ENCODE peak calls at places on chromosomes 12 and 14, in six cellular contexts. One of them, this sample, is unnamed.

GRCh38 chr12:54660320-54660962 is 12.3 kb upstream of the DCD start:
- DNase-seq in stomach: peak; percentile 51
- DNase-seq in esophagus squamous epithelium: no peak
- DNase-seq in upper lobe of left lung: no peak
- DNase-seq in adrenal gland: no peak
- DNase-seq in H1: no peak
- DNase-seq in this sample: peak; percentile 63

GRCh38 chr12:130555628-130556485 is 160.2 kb downstream of the RIMBP2 start:
- DNase-seq in stomach: no peak
- DNase-seq in H1: no peak
- DNase-seq in adrenal gland: no peak
- DNase-seq in esophagus squamous epithelium: no peak
- DNase-seq in upper lobe of left lung: no peak
- DNase-seq in this sample: no peak

GRCh38 chr14:86221000-86221399 is 691.1 kb downstream of the FLRT2 start:
- DNase-seq in H1: peak; percentile 56
- DNase-seq in stomach: no peak
- DNase-seq in adrenal gland: no peak
- DNase-seq in upper lobe of left lung: no peak
- DNase-seq in esophagus squamous epithelium: no peak
- DNase-seq in this sample: no peak

GRCh38 chr12:132456944-132457495 is 32.9 kb upstream of the FBRSL1 start:
- DNase-seq in adrenal gland: no peak
- DNase-seq in esophagus squamous epithelium: no peak
- DNase-seq in upper lobe of left lung: no peak
- DNase-seq in H1: no peak
- DNase-seq in stomach: no peak
- DNase-seq in this sample: peak; percentile 7

GRCh38 chr12:19893514-19893913 is 454.2 kb downstream of the AEBP2 start:
- DNase-seq in adrenal gland: no peak
- DNase-seq in stomach: no peak
- DNase-seq in upper lobe of left lung: no peak
- DNase-seq in esophagus squamous epithelium: no peak
- DNase-seq in H1: no peak
- DNase-seq in this sample: no peak

GRCh38 chr12:39990122-39991101 is 115.5 kb downstream of the SLC2A13 start:
- DNase-seq in H1: peak; percentile 10
- DNase-seq in stomach: peak; percentile 71
- DNase-seq in upper lobe of left lung: peak; percentile 62
- DNase-seq in esophagus squamous epithelium: no peak
- DNase-seq in adrenal gland: peak; percentile 51
- DNase-seq in this sample: peak; percentile 60

GRCh38 chr14:36288496-36288895 is 31.9 kb downstream of the MBIP start:
- DNase-seq in adrenal gland: no peak
- DNase-seq in upper lobe of left lung: no peak
- DNase-seq in esophagus squamous epithelium: no peak
- DNase-seq in stomach: no peak
- DNase-seq in H1: no peak
- DNase-seq in this sample: no peak

GRCh38 chr12:47832263-47832933 is 12.7 kb upstream of the HDAC7 start:
- DNase-seq in adrenal gland: no peak
- DNase-seq in esophagus squamous epithelium: no peak
- DNase-seq in upper lobe of left lung: no peak
- DNase-seq in H1: no peak
- DNase-seq in stomach: no peak
- DNase-seq in this sample: no peak

GRCh38 chr14:95891742-95892141 is 15.1 kb downstream of the TUNAR start:
- DNase-seq in stomach: no peak
- DNase-seq in adrenal gland: peak; percentile 25
- DNase-seq in H1: no peak
- DNase-seq in esophagus squamous epithelium: no peak
- DNase-seq in upper lobe of left lung: no peak
- DNase-seq in this sample: no peak

GRCh38 chr14:76775695-76776305 is 14.5 kb downstream of the VASH1 start:
- DNase-seq in upper lobe of left lung: no peak
- DNase-seq in stomach: no peak
- DNase-seq in H1: no peak
- DNase-seq in adrenal gland: no peak
- DNase-seq in esophagus squamous epithelium: no peak
- DNase-seq in this sample: no peak

GRCh38 chr12:24742378-24742777 is 206.5 kb downstream of the BCAT1 start:
- DNase-seq in adrenal gland: peak; percentile 39
- DNase-seq in stomach: no peak
- DNase-seq in esophagus squamous epithelium: no peak
- DNase-seq in upper lobe of left lung: peak; percentile 55
- DNase-seq in H1: no peak
- DNase-seq in this sample: no peak

GRCh38 chr12:108515916-108516315 is 839 bp downstream of the FICD start:
- DNase-seq in upper lobe of left lung: no peak
- DNase-seq in adrenal gland: no peak
- DNase-seq in esophagus squamous epithelium: no peak
- DNase-seq in stomach: no peak
- DNase-seq in H1: no peak
- DNase-seq in this sample: no peak
- H3K4me3 ChIP-seq in upper lobe of left lung: peak overlapping the region; percentile 83
- H3K4me3 ChIP-seq in adrenal gland: peak overlapping the region; percentile 89
- H3K4me3 ChIP-seq in esophagus squamous epithelium: peak overlapping the region; percentile 83
- H3K4me3 ChIP-seq in stomach: peak overlapping the region; percentile 79
- H3K4me3 ChIP-seq in H1: peak overlapping the region; percentile 52
- H3K4me3 ChIP-seq in this sample: peak overlapping the region; percentile 93

DNA sequence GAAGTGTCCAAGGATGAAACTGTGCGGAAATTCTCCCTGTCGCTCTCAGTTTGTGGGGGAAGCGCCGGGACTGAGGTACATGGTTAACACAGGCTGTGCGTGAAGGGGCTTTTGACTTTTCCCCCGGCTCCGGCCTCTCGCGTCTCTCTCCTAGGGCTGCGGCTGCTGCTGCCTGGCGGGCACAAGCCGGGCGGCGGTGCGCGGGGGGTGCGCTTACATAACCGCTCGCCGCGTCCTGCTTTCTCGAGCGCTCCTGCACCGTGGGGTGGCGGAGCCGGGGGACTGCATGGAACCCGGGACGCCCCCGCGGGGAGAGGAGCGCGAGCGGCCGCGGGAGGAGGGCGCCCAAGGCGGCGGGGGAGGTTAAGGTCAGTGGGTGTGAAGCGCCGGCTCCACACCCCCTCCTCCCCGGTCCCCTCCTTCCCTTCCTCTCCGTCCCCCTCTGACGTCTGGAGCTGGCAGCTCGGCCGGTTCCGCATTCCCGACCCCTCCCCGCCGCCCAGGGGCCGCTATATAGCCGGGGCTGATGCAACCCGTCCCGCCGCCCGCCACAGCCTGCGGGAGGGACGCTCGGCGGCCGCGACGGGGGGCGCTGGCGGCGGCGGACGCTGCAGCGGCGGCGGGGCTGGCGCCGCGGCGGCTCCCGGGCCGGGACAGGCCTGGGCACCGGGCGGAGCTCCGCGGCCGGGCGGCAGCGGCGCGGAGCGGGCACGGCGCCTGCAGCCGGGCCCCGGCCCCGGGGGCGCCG is at the start of gene JDP2:
- DNase-seq in esophagus squamous epithelium: no peak
- DNase-seq in H1: no peak
- DNase-seq in adrenal gland: peak; percentile 92
- DNase-seq in stomach: peak; percentile 92
- DNase-seq in upper lobe of left lung: peak; percentile 94
- DNase-seq in this sample: peak; percentile 94
- TF ChIP-seq POLR2A in esophagus squamous epithelium: peak; percentile 79
- TF ChIP-seq POLR2A in H1: no peak
- TF ChIP-seq POLR2A in adrenal gland: peak; percentile 88
- TF ChIP-seq POLR2A in stomach: no peak
- TF ChIP-seq POLR2A in upper lobe of left lung: peak; percentile 94
- TF ChIP-seq POLR2A in this sample: peak; percentile 91

GRCh38 chr14:54478621-54479215 is 10.1 kb downstream of the GMFB start:
- DNase-seq in adrenal gland: no peak
- DNase-seq in H1: no peak
- DNase-seq in upper lobe of left lung: no peak
- DNase-seq in esophagus squamous epithelium: no peak
- DNase-seq in stomach: no peak
- DNase-seq in this sample: no peak
- H3K36me3 ChIP-seq in adrenal gland: peaks cover 14% of the 10 kb centered on the region
- H3K36me3 ChIP-seq in H1: peaks cover 6% of the 10 kb centered on the region
- H3K36me3 ChIP-seq in upper lobe of left lung: no peaks in the 10 kb centered on the region
- H3K36me3 ChIP-seq in esophagus squamous epithelium: no peaks in the 10 kb centered on the region
- H3K36me3 ChIP-seq in stomach: peaks cover 11% of the 10 kb centered on the region
- H3K36me3 ChIP-seq in this sample: peaks cover 4% of the 10 kb centered on the region

DNA sequence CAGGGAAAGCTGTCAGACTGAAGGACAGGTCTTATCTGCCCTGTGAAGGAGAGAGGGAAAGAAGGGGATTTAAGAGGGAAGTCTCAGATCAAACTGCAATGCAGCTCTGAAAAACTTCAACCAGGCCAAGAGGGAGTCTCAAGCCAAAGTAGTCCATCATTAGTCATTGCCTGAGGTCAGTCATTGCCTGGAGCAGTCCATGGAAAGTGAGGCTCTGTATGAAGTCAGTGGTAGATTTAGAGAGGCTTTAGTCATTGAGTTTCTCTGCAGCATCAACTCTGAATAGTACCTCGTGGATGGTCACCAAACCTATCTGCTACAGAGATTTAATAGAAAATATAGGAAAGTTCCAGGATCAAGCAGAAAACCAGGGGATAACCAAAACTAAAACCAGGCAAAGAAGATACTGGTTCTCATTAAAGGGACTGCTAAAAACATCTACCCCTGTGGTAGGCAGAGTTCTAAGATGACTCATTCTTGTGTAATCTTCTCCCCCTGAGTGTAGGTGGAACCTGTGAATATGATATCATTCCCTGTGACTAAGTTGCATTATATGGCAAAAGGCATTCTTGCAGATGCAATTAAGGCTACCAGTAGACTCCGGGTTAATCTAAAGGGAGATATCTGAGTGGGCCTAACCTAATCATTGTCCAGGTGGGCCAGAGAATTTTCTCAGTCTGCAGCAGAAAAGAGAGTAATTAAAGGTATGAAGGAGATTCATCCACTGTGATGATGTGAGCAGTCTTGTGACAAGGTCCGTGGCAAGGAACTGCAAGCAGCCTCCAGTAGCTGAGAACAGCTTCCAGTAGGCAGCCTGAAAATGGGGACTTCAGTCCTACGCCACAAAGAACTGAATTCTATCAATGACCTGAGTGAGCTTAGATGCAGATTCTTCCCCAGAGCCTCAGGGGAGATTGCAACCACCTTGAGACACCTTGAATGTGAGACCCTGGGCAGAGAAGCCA is 123.1 kb downstream of the GALC start:
- DNase-seq in stomach: no peak
- DNase-seq in upper lobe of left lung: no peak
- DNase-seq in H1: no peak
- DNase-seq in esophagus squamous epithelium: no peak
- DNase-seq in adrenal gland: no peak
- DNase-seq in this sample: no peak
- H3K4me3 ChIP-seq in stomach: no peak overlapping the region
- H3K4me3 ChIP-seq in upper lobe of left lung: no peak overlapping the region
- H3K4me3 ChIP-seq in H1: no peak overlapping the region
- H3K4me3 ChIP-seq in esophagus squamous epithelium: no peak overlapping the region
- H3K4me3 ChIP-seq in adrenal gland: no peak overlapping the region
- H3K4me3 ChIP-seq in this sample: no peak overlapping the region

GRCh38 chr14:105480807-105481801 is 5.6 kb upstream of the CRIP1 start:
- DNase-seq in upper lobe of left lung: peak; percentile 93
- DNase-seq in esophagus squamous epithelium: no peak
- DNase-seq in H1: peak; percentile 66
- DNase-seq in adrenal gland: peak; percentile 84
- DNase-seq in stomach: peak; percentile 91
- DNase-seq in this sample: peak; percentile 87
- TF ChIP-seq POLR2A in upper lobe of left lung: peak; percentile 56
- TF ChIP-seq POLR2A in esophagus squamous epithelium: peak; percentile 38
- TF ChIP-seq POLR2A in H1: peak; percentile 83
- TF ChIP-seq POLR2A in adrenal gland: peak; percentile 7
- TF ChIP-seq POLR2A in stomach: no peak
- TF ChIP-seq POLR2A in this sample: no peak